ENCODE peak calls at places on chromosomes 16 and 17, in seven cellular contexts. F is HepG2, A is H1, H is HCT116, S is K562, L is GM12878, J is SK-N-SH. N is an unnamed sample.

GRCh38 chr16:72952404-72953301 is 95.3 kb downstream of the ZFHX3 start:
- DNase-seq in F (no peak), A (no peak), H (no peak), S (no peak), L (no peak), J (peak), N (peak)

GRCh38 chr17:72123496-72123963 is 2.7 kb downstream of the SOX9 start:
- DNase-seq in F (no peak), A (peak), H (no peak), S (no peak), L (no peak), J (peak), N (no peak)

GRCh38 chr17:72530409-72530808 is 409.6 kb downstream of the SOX9 start:
- DNase-seq in F (no peak), A (no peak), H (no peak), S (no peak), L (no peak), J (no peak), N (no peak)

GRCh38 chr17:80069886-80070177 is 31.5 kb upstream of the GAA start:
- DNase-seq in F (no peak), A (no peak), H (no peak), S (no peak), L (no peak), J (no peak), N (no peak)

GRCh38 chr17:42337442-42337841 is 49.1 kb downstream of the STAT5A start:
- DNase-seq in F (no peak), A (no peak), H (no peak), S (no peak), L (peak), J (no peak), N (no peak)

GRCh38 chr16:58478427-58478826 is 21.5 kb upstream of the NDRG4 start:
- DNase-seq in F (no peak), A (no peak), H (no peak), S (no peak), L (no peak), J (no peak), N (no peak)

GRCh38 chr17:43316522-43317142 is 82.2 kb upstream of the ARL4D start:
- DNase-seq in F (no peak), A (no peak), H (no peak), S (peak), L (no peak), J (no peak), N (no peak)

GRCh38 chr16:1003551-1004347 is 22.2 kb downstream of the SOX8 start:
- DNase-seq in F (no peak), A (no peak), H (no peak), S (no peak), L (no peak), J (no peak), N (no peak)

GRCh38 chr17:18015603-18016002 is 23.4 kb downstream of the ATPAF2 start:
- DNase-seq in F (no peak), A (no peak), H (no peak), S (no peak), L (no peak), J (no peak), N (no peak)

GRCh38 chr17:29069526-29070041 is 26.6 kb downstream of the PIPOX start:
- DNase-seq in F (no peak), A (no peak), H (no peak), S (peak), L (no peak), J (no peak), N (no peak)

GRCh38 chr17:80080081-80080480 is 21.3 kb upstream of the GAA start:
- DNase-seq in F (no peak), A (no peak), H (no peak), S (no peak), L (no peak), J (no peak), N (no peak)

GRCh38 chr16:85984947-85985451 is 86.0 kb downstream of the IRF8 start:
- DNase-seq in F (no peak), A (no peak), H (no peak), S (no peak), L (no peak), J (no peak), N (no peak)

GRCh38 chr16:70391881-70392481 is 45.3 kb downstream of the DDX19A start:
- DNase-seq in F (no peak), A (no peak), H (no peak), S (no peak), L (no peak), J (no peak), N (no peak)

DNA sequence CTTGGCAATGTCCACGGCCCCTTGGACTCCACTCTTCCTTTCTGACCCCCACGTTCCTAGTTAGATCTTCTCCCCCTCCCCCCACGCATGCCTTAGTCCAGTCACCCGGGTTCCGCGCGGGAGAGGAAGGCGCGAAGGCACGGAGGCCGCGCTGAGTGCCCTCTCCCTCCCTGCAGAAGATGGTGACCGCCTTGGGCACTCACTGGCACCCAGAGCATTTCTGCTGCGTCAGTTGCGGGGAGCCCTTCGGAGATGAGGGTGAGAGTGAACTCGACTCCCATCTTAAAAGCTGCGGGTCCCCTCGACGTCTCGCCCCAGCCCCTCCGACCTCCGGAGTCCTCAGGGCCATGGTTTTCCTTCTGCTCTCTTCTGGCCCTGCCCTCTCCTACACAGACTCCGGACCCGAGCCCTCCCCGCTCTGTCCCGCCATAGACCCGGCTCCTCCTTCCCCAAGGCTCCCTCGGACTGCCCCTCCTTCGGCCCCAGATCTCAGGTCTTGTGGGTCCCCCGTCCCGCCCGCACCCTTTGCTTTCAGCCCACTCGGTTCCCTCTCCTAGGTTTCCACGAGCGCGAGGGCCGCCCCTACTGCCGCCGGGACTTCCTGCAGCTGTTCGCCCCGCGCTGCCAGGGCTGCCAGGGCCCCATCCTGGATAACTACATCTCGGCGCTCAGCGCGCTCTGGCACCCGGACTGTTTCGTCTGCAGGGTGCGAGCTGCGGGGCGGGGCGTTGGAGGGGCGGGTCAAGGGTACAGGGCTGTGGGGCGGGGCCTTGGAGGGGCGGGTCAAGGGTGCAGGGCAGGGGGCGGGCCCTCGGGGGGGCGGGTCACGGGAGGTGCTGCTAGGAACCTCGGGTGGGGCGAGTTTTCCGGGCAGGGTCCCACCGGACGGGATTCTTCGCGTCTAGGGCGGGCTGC is 4.6 kb downstream of the TGFB1I1 start:
- DNase-seq in F (peak), A (peak), H (no peak), S (peak), L (no peak), J (peak), N (no peak)
- TF ChIP-seq JUND in F (no peak), A (no peak), H (no peak), S (no peak), L (no peak), J (no peak), N (no peak)

GRCh38 chr16:77603656-77604055 is 118.7 kb upstream of the NUDT7 start:
- DNase-seq in F (no peak), A (no peak), H (no peak), S (no peak), L (no peak), J (no peak), N (peak)
- TF ChIP-seq JUND in F (no peak), A (no peak), H (no peak), S (no peak), L (no peak), J (no peak), N (no peak)

GRCh38 chr16:86994651-86995171 is 322.5 kb downstream of the C16orf95 start:
- DNase-seq in F (no peak), A (no peak), H (no peak), S (peak), L (no peak), J (no peak), N (no peak)

GRCh38 chr16:86994215-86994614 is 323.0 kb downstream of the C16orf95 start:
- DNase-seq in F (no peak), A (no peak), H (no peak), S (no peak), L (no peak), J (no peak), N (no peak)

GRCh38 chr16:86997058-86997457 is 320.1 kb downstream of the C16orf95 start:
- DNase-seq in F (no peak), A (no peak), H (no peak), S (no peak), L (no peak), J (no peak), N (no peak)

GRCh38 chr16:86996081-86996480 is 321.1 kb downstream of the C16orf95 start:
- DNase-seq in F (no peak), A (no peak), H (no peak), S (no peak), L (no peak), J (no peak), N (no peak)

GRCh38 chr16:86995456-86995855 is 321.7 kb downstream of the C16orf95 start:
- DNase-seq in F (no peak), A (no peak), H (no peak), S (no peak), L (no peak), J (no peak), N (no peak)
- TF ChIP-seq JUND in F (no peak), A (no peak), H (no peak), S (no peak), L (no peak), J (no peak), N (no peak)

DNA sequence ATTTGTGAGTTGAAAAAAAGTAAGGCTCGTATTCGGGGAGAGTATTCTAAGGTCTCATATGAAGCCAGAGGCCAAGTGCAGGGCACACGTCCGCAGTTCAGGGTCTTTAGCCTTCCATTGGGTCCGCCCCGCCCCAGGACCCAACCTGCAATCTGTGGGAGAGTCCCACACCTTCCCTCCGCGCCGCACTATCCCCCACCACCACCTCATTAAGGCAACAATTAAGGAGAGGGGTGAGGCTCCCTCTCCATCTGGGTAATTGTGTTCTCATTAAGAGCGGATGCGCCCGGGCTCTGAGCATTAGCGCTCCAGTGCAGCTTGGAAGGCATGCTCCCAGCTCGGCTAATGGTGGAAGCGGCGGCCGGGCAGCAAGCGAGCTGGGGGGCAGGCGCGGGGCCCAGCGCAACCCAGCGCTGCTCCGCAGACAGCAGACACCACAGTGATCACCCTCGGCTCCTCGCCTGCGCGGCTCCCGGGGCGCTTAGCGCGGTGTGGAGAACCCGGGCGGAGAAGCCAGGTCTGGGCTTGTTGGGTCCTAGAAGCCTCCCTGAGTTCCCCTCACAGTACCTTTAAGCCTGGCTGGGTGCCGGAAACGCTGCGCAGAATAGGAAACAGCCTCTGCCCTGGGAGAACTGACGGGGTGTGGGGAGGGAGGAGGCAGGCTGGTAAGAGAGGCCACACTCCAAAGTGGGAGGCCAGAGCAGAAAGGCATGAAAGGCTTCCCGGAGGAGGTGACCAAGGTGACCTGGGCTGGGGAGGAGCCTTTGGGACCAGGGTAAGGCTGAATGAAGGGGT is 6.5 kb downstream of the CBLN1 start:
- DNase-seq in F (no peak), A (peak), H (no peak), S (no peak), L (no peak), J (no peak), N (no peak)
- TF ChIP-seq JUND in F (no peak), A (no peak), H (no peak), S (no peak), L (no peak), J (no peak), N (no peak)

DNA sequence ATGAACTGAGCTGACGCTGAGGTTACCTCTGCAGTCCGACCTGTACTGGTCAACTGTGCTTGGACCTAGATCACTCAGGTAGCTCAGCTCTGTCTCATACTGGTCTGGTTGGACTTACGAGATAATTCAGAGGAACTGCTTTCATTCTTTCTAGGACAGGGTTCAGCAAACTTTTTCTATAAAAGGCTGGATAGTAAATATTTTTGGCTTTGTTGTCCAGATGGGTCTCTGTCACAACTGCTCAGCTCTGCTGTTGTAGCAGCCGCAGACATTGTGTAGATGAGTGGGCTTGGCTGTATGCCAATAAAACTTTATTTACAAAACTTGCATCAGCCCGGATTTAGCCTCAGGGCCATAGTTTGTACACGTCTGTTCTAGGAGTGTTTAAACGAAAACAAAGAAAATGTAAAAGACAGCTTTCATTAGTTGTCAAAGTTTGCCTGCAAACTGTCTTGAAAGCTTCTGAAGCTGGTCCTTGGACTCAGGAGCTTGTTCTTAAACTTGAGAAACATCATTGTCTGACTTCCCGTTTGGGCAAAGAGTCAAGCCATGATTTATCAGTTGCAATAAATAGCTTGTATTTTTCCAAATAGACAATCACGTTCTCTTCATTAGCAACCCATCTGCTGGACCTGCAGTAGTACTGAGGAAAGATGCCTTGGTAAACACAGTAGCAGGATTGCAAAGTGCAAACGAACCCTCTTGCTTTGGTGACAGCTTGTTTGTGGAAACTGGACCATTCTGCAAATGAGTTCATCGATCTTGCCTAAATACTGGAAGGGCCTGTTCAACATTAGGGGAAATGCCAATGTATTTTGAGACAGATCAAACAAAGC is 253.4 kb downstream of the SNX29 start:
- DNase-seq in F (peak), A (no peak), H (no peak), S (no peak), L (no peak), J (no peak), N (peak)
- TF ChIP-seq JUND in F (no peak), A (no peak), H (no peak), S (no peak), L (no peak), J (no peak), N (no peak)

GRCh38 chr17:56292010-56292409 is 138.7 kb downstream of the ANKFN1 start:
- DNase-seq in F (no peak), A (no peak), H (no peak), S (no peak), L (no peak), J (no peak), N (no peak)
- TF ChIP-seq JUND in F (no peak), A (no peak), H (no peak), S (no peak), L (no peak), J (peak), N (no peak)

GRCh38 chr17:77819497-77819896 is 139.0 kb upstream of the TNRC6C start:
- DNase-seq in F (no peak), A (no peak), H (no peak), S (no peak), L (no peak), J (no peak), N (no peak)

GRCh38 chr17:77817953-77818352 is 140.6 kb upstream of the TNRC6C start:
- DNase-seq in F (no peak), A (no peak), H (no peak), S (no peak), L (no peak), J (no peak), N (no peak)

GRCh38 chr17:77814091-77814772 is 144.3 kb upstream of the TNRC6C start:
- DNase-seq in F (no peak), A (no peak), H (no peak), S (no peak), L (no peak), J (no peak), N (no peak)

GRCh38 chr17:77811521-77811920 is 147.0 kb upstream of the TNRC6C start:
- DNase-seq in F (no peak), A (no peak), H (no peak), S (no peak), L (no peak), J (no peak), N (no peak)

DNA sequence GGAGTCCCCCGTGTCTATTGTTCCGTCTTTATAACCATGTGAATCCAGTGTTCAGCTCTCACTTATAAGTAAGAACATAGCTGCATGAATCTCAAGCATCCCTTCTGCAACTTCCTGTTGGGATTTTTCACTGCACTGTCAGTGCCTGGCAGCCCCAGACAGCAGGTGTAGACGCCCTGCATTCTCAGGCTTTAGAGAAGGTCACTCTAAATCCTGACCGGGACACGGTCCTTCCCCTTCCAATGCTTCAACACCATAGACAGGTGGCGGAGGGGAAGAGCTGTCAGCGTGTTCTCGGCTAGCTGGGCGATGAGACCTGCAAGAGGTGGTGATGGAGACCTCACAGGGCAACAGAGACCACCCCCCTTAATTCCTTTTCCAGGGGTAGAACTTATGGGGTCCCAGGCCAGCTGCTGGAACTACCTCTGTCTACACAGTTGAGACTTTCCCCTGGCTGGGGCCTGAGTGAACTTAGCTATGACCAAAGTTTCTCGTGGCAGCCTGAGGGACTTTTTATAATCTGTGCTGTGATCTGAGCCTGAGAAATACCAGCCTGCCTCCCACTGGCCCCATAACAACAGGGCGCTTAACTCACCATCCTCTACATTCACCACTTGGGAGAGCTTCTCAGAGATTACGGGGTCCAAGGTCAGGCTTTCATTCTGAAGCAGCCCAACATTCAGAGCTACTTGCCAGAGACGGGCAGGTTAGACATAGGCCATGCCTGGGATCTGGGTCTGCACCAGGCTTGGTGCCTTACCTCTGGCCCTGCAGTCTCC is 143.2 kb upstream of the TNRC6C start:
- DNase-seq in F (no peak), A (no peak), H (no peak), S (no peak), L (no peak), J (peak), N (no peak)
- TF ChIP-seq JUND in F (no peak), A (no peak), H (no peak), S (no peak), L (no peak), J (no peak), N (no peak)

DNA sequence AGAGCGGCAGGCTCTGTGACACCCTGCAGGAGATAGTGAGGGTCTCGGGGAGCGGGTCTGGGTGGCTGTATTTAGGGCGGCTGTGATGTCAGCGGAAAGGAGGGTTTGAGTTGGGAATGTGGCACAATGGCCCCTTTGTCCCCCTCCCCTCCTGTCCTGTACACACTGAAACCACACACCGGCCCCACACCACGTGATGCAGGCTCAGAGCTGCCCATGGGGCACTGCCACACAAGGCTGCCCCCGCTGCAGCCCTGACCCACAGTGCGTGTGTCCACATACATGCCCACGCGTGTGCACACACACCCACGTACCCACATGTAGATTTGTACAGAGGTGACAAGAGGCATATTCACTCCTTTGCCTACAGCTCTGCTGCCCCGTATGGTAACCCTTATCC is 15.3 kb downstream of the SGCA start:
- DNase-seq in F (peak), A (no peak), H (no peak), S (no peak), L (no peak), J (no peak), N (no peak)
- TF ChIP-seq JUND in F (no peak), A (no peak), H (no peak), S (no peak), L (no peak), J (no peak), N (no peak)

GRCh38 chr17:36545465-36546417 is 1.0 kb downstream of the GGNBP2 start:
- DNase-seq in F (peak), A (peak), H (peak), S (peak), L (peak), J (peak), N (peak)
- TF ChIP-seq JUND in F (peak), A (no peak), H (no peak), S (peak), L (no peak), J (no peak), N (no peak)

N was measured in T47D.